ENCODE peak calls at places on chromosomes 12 and 14, in eight cellular contexts. One of them, this sample, is unnamed.

GRCh38 chr14:100654814-100655795 is 67.9 kb upstream of the BEGAIN start:
- DNase-seq in heart right ventricle: no peak
- DNase-seq in endodermal cell: peak; percentile 86
- DNase-seq in CD8-positive, alpha-beta T cell: peak; percentile 65
- DNase-seq in GM23338: peak; percentile 66
- DNase-seq in suprapubic skin: no peak
- DNase-seq in pancreas: peak; percentile 77
- DNase-seq in astrocyte: peak; percentile 30
- DNase-seq in this sample: no peak

GRCh38 chr14:68936980-68937379 is 42.1 kb downstream of the ACTN1 start:
- DNase-seq in astrocyte: no peak
- DNase-seq in CD8-positive, alpha-beta T cell: no peak
- DNase-seq in suprapubic skin: no peak
- DNase-seq in heart right ventricle: no peak
- DNase-seq in pancreas: no peak
- DNase-seq in GM23338: no peak
- DNase-seq in endodermal cell: no peak
- DNase-seq in this sample: no peak

GRCh38 chr12:1003600-1004271 is 12.7 kb downstream of the ERC1 start:
- DNase-seq in suprapubic skin: no peak
- DNase-seq in CD8-positive, alpha-beta T cell: no peak
- DNase-seq in endodermal cell: peak; percentile 60
- DNase-seq in pancreas: no peak
- DNase-seq in GM23338: no peak
- DNase-seq in astrocyte: no peak
- DNase-seq in heart right ventricle: no peak
- DNase-seq in this sample: no peak

GRCh38 chr12:107027304-107028053 is 40.5 kb upstream of the MTERF2 start:
- DNase-seq in GM23338: no peak
- DNase-seq in pancreas: no peak
- DNase-seq in suprapubic skin: no peak
- DNase-seq in endodermal cell: no peak
- DNase-seq in CD8-positive, alpha-beta T cell: no peak
- DNase-seq in astrocyte: peak; percentile 96
- DNase-seq in heart right ventricle: peak; percentile 16
- DNase-seq in this sample: peak; percentile 92

GRCh38 chr14:68076451-68076850 is 256.9 kb downstream of the RAD51B start:
- DNase-seq in endodermal cell: no peak
- DNase-seq in heart right ventricle: no peak
- DNase-seq in astrocyte: peak; percentile 57
- DNase-seq in GM23338: no peak
- DNase-seq in suprapubic skin: no peak
- DNase-seq in CD8-positive, alpha-beta T cell: no peak
- DNase-seq in pancreas: no peak
- DNase-seq in this sample: no peak

GRCh38 chr14:103875010-103875409 is 27.6 kb upstream of the PPP1R13B start:
- DNase-seq in heart right ventricle: no peak
- DNase-seq in CD8-positive, alpha-beta T cell: no peak
- DNase-seq in GM23338: no peak
- DNase-seq in endodermal cell: no peak
- DNase-seq in astrocyte: no peak
- DNase-seq in pancreas: no peak
- DNase-seq in suprapubic skin: no peak
- DNase-seq in this sample: no peak

GRCh38 chr14:88864198-88864597 is 39.7 kb downstream of the TTC8 start:
- DNase-seq in pancreas: no peak
- DNase-seq in GM23338: no peak
- DNase-seq in astrocyte: no peak
- DNase-seq in suprapubic skin: no peak
- DNase-seq in endodermal cell: no peak
- DNase-seq in CD8-positive, alpha-beta T cell: no peak
- DNase-seq in heart right ventricle: no peak
- DNase-seq in this sample: no peak

GRCh38 chr12:2813573-2814185 is 1.2 kb downstream of the ITFG2 start:
- DNase-seq in suprapubic skin: no peak
- DNase-seq in CD8-positive, alpha-beta T cell: no peak
- DNase-seq in astrocyte: peak; percentile 46
- DNase-seq in pancreas: no peak
- DNase-seq in heart right ventricle: peak; percentile 37
- DNase-seq in GM23338: peak; percentile 84
- DNase-seq in endodermal cell: peak; percentile 83
- DNase-seq in this sample: peak; percentile 69

GRCh38 chr12:41213107-41213506 is 25.0 kb downstream of the PDZRN4 start:
- DNase-seq in CD8-positive, alpha-beta T cell: no peak
- DNase-seq in heart right ventricle: no peak
- DNase-seq in suprapubic skin: no peak
- DNase-seq in endodermal cell: no peak
- DNase-seq in GM23338: no peak
- DNase-seq in pancreas: no peak
- DNase-seq in astrocyte: no peak
- DNase-seq in this sample: no peak

GRCh38 chr14:89065879-89066278 is 241.4 kb downstream of the TTC8 start:
- DNase-seq in GM23338: no peak
- DNase-seq in heart right ventricle: no peak
- DNase-seq in endodermal cell: no peak
- DNase-seq in astrocyte: no peak
- DNase-seq in pancreas: no peak
- DNase-seq in suprapubic skin: no peak
- DNase-seq in CD8-positive, alpha-beta T cell: no peak
- DNase-seq in this sample: no peak

DNA sequence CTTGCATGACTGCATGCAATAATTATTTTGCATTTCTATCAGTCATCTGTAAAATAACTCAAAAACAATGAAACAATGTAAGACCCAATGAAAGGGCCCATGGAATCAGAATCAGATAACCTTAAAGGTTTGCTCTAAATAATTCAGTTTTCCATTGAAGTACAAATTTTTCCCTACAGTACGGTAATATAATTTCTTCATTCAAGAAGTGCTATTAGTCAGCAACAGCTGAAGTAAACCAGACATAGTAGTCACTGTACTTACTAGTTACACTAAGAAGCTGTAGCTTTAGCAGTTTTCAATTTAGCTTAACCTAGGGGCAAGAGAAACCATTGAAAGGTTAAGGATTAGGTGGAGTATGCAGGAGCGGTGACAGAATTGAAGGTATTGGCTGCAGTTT is 43.5 kb downstream of the BCAT1 start:
- DNase-seq in heart right ventricle: no peak
- DNase-seq in astrocyte: peak; percentile 36
- DNase-seq in CD8-positive, alpha-beta T cell: no peak
- DNase-seq in GM23338: no peak
- DNase-seq in suprapubic skin: no peak
- DNase-seq in pancreas: no peak
- DNase-seq in endodermal cell: no peak
- DNase-seq in this sample: no peak
- H3K4me3 ChIP-seq in heart right ventricle: no peak overlapping the region
- H3K4me3 ChIP-seq in astrocyte: no peak overlapping the region
- H3K4me3 ChIP-seq in CD8-positive, alpha-beta T cell: no peak overlapping the region
- H3K4me3 ChIP-seq in GM23338: no peak overlapping the region
- H3K4me3 ChIP-seq in suprapubic skin: no peak overlapping the region
- H3K4me3 ChIP-seq in pancreas: no peak overlapping the region
- H3K4me3 ChIP-seq in endodermal cell: no peak overlapping the region
- H3K4me3 ChIP-seq in this sample: no peak overlapping the region

GRCh38 chr12:124746649-124747425 is 116.8 kb downstream of the SCARB1 start:
- DNase-seq in endodermal cell: peak; percentile 58
- DNase-seq in suprapubic skin: no peak
- DNase-seq in astrocyte: no peak
- DNase-seq in GM23338: no peak
- DNase-seq in heart right ventricle: no peak
- DNase-seq in pancreas: no peak
- DNase-seq in CD8-positive, alpha-beta T cell: no peak
- DNase-seq in this sample: no peak

GRCh38 chr12:124747426-124748161 is 116.1 kb downstream of the SCARB1 start:
- DNase-seq in CD8-positive, alpha-beta T cell: no peak
- DNase-seq in endodermal cell: peak; percentile 67
- DNase-seq in heart right ventricle: no peak
- DNase-seq in astrocyte: peak; percentile 99
- DNase-seq in suprapubic skin: no peak
- DNase-seq in GM23338: no peak
- DNase-seq in pancreas: no peak
- DNase-seq in this sample: peak; percentile 56

GRCh38 chr12:124744659-124745467 is 118.8 kb downstream of the SCARB1 start:
- DNase-seq in CD8-positive, alpha-beta T cell: no peak
- DNase-seq in endodermal cell: peak; percentile 90
- DNase-seq in heart right ventricle: no peak
- DNase-seq in suprapubic skin: no peak
- DNase-seq in pancreas: no peak
- DNase-seq in astrocyte: no peak
- DNase-seq in GM23338: peak; percentile 82
- DNase-seq in this sample: no peak

GRCh38 chr12:124745468-124745890 is 118.2 kb downstream of the SCARB1 start:
- DNase-seq in endodermal cell: no peak
- DNase-seq in CD8-positive, alpha-beta T cell: no peak
- DNase-seq in pancreas: no peak
- DNase-seq in suprapubic skin: no peak
- DNase-seq in heart right ventricle: no peak
- DNase-seq in GM23338: no peak
- DNase-seq in astrocyte: no peak
- DNase-seq in this sample: no peak

GRCh38 chr12:124745891-124746570 is 117.6 kb downstream of the SCARB1 start:
- DNase-seq in GM23338: peak; percentile 94
- DNase-seq in pancreas: peak; percentile 86
- DNase-seq in suprapubic skin: peak; percentile 95
- DNase-seq in CD8-positive, alpha-beta T cell: no peak
- DNase-seq in astrocyte: peak; percentile 93
- DNase-seq in endodermal cell: peak; percentile 99
- DNase-seq in heart right ventricle: peak; percentile 95
- DNase-seq in this sample: peak; percentile 84
- H3K27ac ChIP-seq in GM23338: peak overlapping the region; percentile 92
- H3K27ac ChIP-seq in pancreas: peak overlapping the region; percentile 42
- H3K27ac ChIP-seq in suprapubic skin: peak overlapping the region; percentile 83
- H3K27ac ChIP-seq in CD8-positive, alpha-beta T cell: no peak overlapping the region
- H3K27ac ChIP-seq in astrocyte: peak overlapping the region; percentile 59
- H3K27ac ChIP-seq in endodermal cell: peak overlapping the region; percentile 84
- H3K27ac ChIP-seq in heart right ventricle: peak overlapping the region; percentile 85
- H3K27ac ChIP-seq in this sample: peak overlapping the region; percentile 30

DNA sequence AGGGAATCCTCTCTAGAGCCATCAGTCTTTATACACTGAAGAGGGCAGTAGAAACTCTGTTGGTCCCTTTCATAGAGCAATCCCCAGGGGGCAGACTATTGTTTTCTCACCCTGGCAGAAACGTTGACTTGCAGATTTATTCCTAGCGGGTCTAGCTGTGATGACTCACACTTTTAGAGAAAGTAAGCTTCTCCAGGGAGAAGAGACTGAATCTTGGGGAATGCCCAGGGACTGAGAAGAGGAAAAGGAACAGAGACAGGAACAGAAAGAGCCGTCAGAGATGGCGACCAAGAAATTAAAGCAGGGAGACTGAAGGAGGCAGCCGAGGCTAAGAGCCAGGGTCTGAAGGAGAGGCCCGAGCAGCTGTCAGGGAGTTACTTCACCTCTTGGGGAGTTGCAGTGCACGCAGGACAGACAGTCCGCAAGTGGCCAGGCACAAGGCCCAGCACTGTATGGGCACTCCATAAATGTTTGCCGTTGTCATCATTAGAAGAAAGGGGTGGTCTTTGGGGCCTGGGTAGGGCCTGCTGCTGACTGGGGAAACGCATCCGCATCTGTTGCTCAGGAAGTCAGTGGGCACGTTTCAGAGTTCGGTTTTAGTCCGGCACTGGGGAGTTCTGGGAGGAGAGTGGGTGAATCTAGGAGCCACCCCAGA is 13.0 kb downstream of the PLEKHG6 start:
- DNase-seq in astrocyte: peak; percentile 88
- DNase-seq in CD8-positive, alpha-beta T cell: peak; percentile 66
- DNase-seq in endodermal cell: peak; percentile 94
- DNase-seq in heart right ventricle: peak; percentile 85
- DNase-seq in suprapubic skin: peak; percentile 80
- DNase-seq in pancreas: no peak
- DNase-seq in GM23338: peak; percentile 92
- DNase-seq in this sample: peak; percentile 92
- TF ChIP-seq CTCF in astrocyte: peak; percentile 73
- TF ChIP-seq CTCF in CD8-positive, alpha-beta T cell: peak; percentile 82
- TF ChIP-seq CTCF in endodermal cell: peak; percentile 89
- TF ChIP-seq CTCF in heart right ventricle: peak; percentile 59
- TF ChIP-seq CTCF in suprapubic skin: peak; percentile 32
- TF ChIP-seq CTCF in pancreas: peak; percentile 20
- TF ChIP-seq CTCF in GM23338: peak; percentile 36
- TF ChIP-seq CTCF in this sample: peak; percentile 81

GRCh38 chr12:50055831-50056628 is 1.4 kb upstream of the ASIC1 start:
- DNase-seq in heart right ventricle: peak; percentile 26
- DNase-seq in pancreas: no peak
- DNase-seq in GM23338: peak; percentile 84
- DNase-seq in endodermal cell: peak; percentile 92
- DNase-seq in astrocyte: no peak
- DNase-seq in CD8-positive, alpha-beta T cell: peak; percentile 72
- DNase-seq in suprapubic skin: no peak
- DNase-seq in this sample: no peak
- H3K4me3 ChIP-seq in heart right ventricle: no peak overlapping the region
- H3K4me3 ChIP-seq in pancreas: no peak overlapping the region
- H3K4me3 ChIP-seq in GM23338: peak overlapping the region; percentile 77
- H3K4me3 ChIP-seq in endodermal cell: peak overlapping the region; percentile 85
- H3K4me3 ChIP-seq in astrocyte: no peak overlapping the region
- H3K4me3 ChIP-seq in CD8-positive, alpha-beta T cell: no peak overlapping the region
- H3K4me3 ChIP-seq in suprapubic skin: no peak overlapping the region
- H3K4me3 ChIP-seq in this sample: no peak overlapping the region

GRCh38 chr14:73153272-73153671 is 17.0 kb downstream of the PSEN1 start:
- DNase-seq in heart right ventricle: no peak
- DNase-seq in GM23338: no peak
- DNase-seq in suprapubic skin: no peak
- DNase-seq in endodermal cell: no peak
- DNase-seq in pancreas: no peak
- DNase-seq in CD8-positive, alpha-beta T cell: no peak
- DNase-seq in astrocyte: peak; percentile 82
- DNase-seq in this sample: peak; percentile 63

DNA sequence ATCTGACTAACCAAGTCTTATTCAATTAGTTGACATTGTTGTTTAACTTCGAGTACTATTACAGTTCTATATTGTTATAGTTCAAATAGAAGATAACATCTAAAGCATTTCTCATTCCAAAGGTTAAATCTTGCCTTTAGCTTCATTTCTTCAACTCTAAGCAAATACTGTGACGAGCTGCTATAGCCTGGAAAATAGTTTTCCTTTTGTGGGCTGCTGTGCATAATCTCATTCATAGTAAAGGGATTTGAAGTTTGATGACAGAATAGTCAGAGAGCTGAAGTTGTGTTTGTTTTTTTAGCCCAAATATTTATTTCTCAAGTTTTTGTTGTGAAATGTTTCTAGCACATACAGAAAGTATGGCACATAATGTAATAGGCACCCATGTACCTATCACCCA is 13.4 kb downstream of the PSEN1 start:
- DNase-seq in heart right ventricle: no peak
- DNase-seq in suprapubic skin: no peak
- DNase-seq in endodermal cell: no peak
- DNase-seq in pancreas: no peak
- DNase-seq in GM23338: no peak
- DNase-seq in CD8-positive, alpha-beta T cell: no peak
- DNase-seq in astrocyte: no peak
- DNase-seq in this sample: no peak
- H3K27ac ChIP-seq in heart right ventricle: no peak overlapping the region
- H3K27ac ChIP-seq in suprapubic skin: no peak overlapping the region
- H3K27ac ChIP-seq in endodermal cell: no peak overlapping the region
- H3K27ac ChIP-seq in pancreas: no peak overlapping the region
- H3K27ac ChIP-seq in GM23338: no peak overlapping the region
- H3K27ac ChIP-seq in CD8-positive, alpha-beta T cell: no peak overlapping the region
- H3K27ac ChIP-seq in astrocyte: no peak overlapping the region
- H3K27ac ChIP-seq in this sample: no peak overlapping the region

DNA sequence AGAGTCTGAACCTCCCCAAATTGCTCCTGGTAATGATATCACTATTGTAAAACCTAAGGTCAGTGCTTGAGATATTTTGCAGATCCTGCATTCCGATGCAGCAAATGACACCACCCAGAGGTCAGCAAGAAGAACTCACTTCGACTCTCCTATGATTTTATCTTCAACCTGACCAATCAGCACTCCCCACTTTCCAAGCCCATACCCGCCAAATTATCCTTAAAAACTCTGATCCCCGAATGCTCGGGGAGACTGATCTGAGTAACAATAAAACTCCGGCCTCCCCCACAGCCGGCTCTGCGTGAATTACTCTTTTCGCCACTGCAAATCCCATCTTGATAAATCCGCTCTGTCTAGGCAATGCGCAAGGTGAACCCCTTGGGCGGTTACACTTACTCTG is 1.2 kb downstream of the NPC2 start:
- DNase-seq in astrocyte: no peak
- DNase-seq in endodermal cell: peak; percentile 68
- DNase-seq in heart right ventricle: no peak
- DNase-seq in CD8-positive, alpha-beta T cell: no peak
- DNase-seq in GM23338: peak; percentile 57
- DNase-seq in pancreas: no peak
- DNase-seq in suprapubic skin: no peak
- DNase-seq in this sample: no peak
- TF ChIP-seq CTCF in astrocyte: peak; percentile 28
- TF ChIP-seq CTCF in endodermal cell: peak; percentile 61
- TF ChIP-seq CTCF in heart right ventricle: peak; percentile 30
- TF ChIP-seq CTCF in CD8-positive, alpha-beta T cell: no peak
- TF ChIP-seq CTCF in GM23338: peak; percentile 51
- TF ChIP-seq CTCF in pancreas: no peak
- TF ChIP-seq CTCF in suprapubic skin: no peak
- TF ChIP-seq CTCF in this sample: peak; percentile 42

This sample was measured in brain microvascular endothelial cell.